ENCODE peak calls at places on chromosomes 11 and 22, in four cellular contexts. W is lower leg skin; J is CD8-positive, alpha-beta memory T cell; H is A549. B is an unnamed sample.
A peak's percentile ranks its signal among the peaks of the same experiment; 100 is the strongest.

GRCh38 chr11:108780119-108780518 is 115.2 kb downstream of the DDX10 start:
- DNase-seq in J (no peak), W (no peak), H (no peak), B (no peak)

GRCh38 chr22:40212126-40212525 is 34.4 kb downstream of the TNRC6B start:
- DNase-seq in W (no peak), J (no peak), H (no peak), B (no peak)

GRCh38 chr11:126115253-126115540 is 52.5 kb upstream of the CDON start:
- DNase-seq in W (no peak), H (no peak), J (no peak), B (no peak)

GRCh38 chr22:48691431-48691851 is 1136.2 kb downstream of the BRD1 start:
- DNase-seq in J (no peak), W (no peak), H (no peak), B (no peak)

GRCh38 chr11:76025068-76025467 is 181.2 kb downstream of the WNT11 start:
- DNase-seq in H (no peak), W (no peak), J (no peak), B (no peak)

GRCh38 chr11:122709042-122709760 is 53.7 kb downstream of the UBASH3B start:
- DNase-seq in J (no peak), W (no peak), H (peak; percentile 52), B (no peak)

GRCh38 chr22:24035296-24035695 is 24.2 kb downstream of the CABIN1 start:
- DNase-seq in W (peak; percentile 25), J (no peak), H (no peak), B (no peak)

GRCh38 chr22:44047891-44048301 is 23.8 kb downstream of the PARVB start:
- DNase-seq in H (no peak), J (no peak), W (no peak), B (no peak)

GRCh38 chr11:72079776-72080325 is 491 bp downstream of the NUMA1 start:
- DNase-seq in J (peak; percentile 15), W (peak; percentile 89), H (no peak), B (peak; percentile 75)

GRCh38 chr11:119166368-119167076 is 2.0 kb upstream of the NLRX1 start:
- DNase-seq in J (no peak), H (peak; percentile 66), W (no peak), B (no peak)

GRCh38 chr22:36349726-36350125 is 38.0 kb downstream of the MYH9 start:
- DNase-seq in W (no peak), H (no peak), J (no peak), B (no peak)

GRCh38 chr11:120192831-120193625 is 17.8 kb upstream of the OAF start:
- DNase-seq in J (no peak), W (no peak), H (no peak), B (no peak)

GRCh38 chr22:45125198-45125597 is 38.5 kb upstream of the NUP50 start:
- DNase-seq in W (no peak), J (no peak), H (no peak), B (no peak)

GRCh38 chr11:134343646-134344045 is 11.9 kb downstream of the GLB1L2 start:
- DNase-seq in H (no peak), W (peak; percentile 57), J (no peak), B (no peak)

GRCh38 chr11:76712125-76712524 is 41.6 kb upstream of the LRRC32 start:
- DNase-seq in J (no peak), H (no peak), W (no peak), B (no peak)

GRCh38 chr22:49827307-49827852 is 293 bp downstream of the BRD1 start:
- DNase-seq in W (no peak), J (no peak), H (no peak), B (no peak)

GRCh38 chr11:22479133-22479690 is 141.0 kb downstream of the SLC17A6 start:
- DNase-seq in H (no peak), J (no peak), W (no peak), B (peak; percentile 83)

GRCh38 chr11:120471131-120471530 is 40.4 kb upstream of the GRIK4 start:
- DNase-seq in J (no peak), H (no peak), W (no peak), B (no peak)

GRCh38 chr11:67483901-67484665 is 1.3 kb downstream of the AIP start:
- DNase-seq in W (no peak), J (peak; percentile 24), H (no peak), B (no peak)

GRCh38 chr22:20108757-20109230 is 7.1 kb upstream of the RANBP1 start:
- DNase-seq in H (no peak), J (no peak), W (no peak), B (no peak)

GRCh38 chr11:69674267-69674885 is 777 bp downstream of the LTO1 start:
- DNase-seq in W (no peak), J (no peak), H (no peak), B (no peak)

GRCh38 chr22:33902073-33902472 is 18.2 kb downstream of the LARGE1 start:
- DNase-seq in J (no peak), W (no peak), H (no peak), B (no peak)

GRCh38 chr11:62919898-62920640 is 1.1 kb downstream of the CHRM1 start:
- DNase-seq in W (no peak), J (no peak), H (no peak), B (no peak)

GRCh38 chr11:129023968-129024676 is 81.5 kb upstream of the TP53AIP1 start:
- DNase-seq in H (no peak), W (no peak), J (no peak), B (peak; percentile 83)

GRCh38 chr11:1310772-1311468 is 1.5 kb upstream of the TOLLIP start:
- DNase-seq in H (no peak), J (peak; percentile 43), W (no peak), B (no peak)

GRCh38 chr22:44799077-44799931 is 46.9 kb downstream of the ARHGAP8 start:
- DNase-seq in H (no peak), J (no peak), W (no peak), B (no peak)

GRCh38 chr11:94650756-94651155 is 83.6 kb downstream of the PIWIL4 start:
- DNase-seq in H (no peak), J (no peak), W (no peak), B (no peak)

GRCh38 chr11:61718046-61718531 is 34.3 kb upstream of the MYRF start:
- DNase-seq in H (no peak), J (no peak), W (no peak), B (no peak)
- H3K4me3 ChIP-seq in H (no peak overlapping the region), J (no peak overlapping the region), W (no peak overlapping the region), B (no peak overlapping the region)

DNA sequence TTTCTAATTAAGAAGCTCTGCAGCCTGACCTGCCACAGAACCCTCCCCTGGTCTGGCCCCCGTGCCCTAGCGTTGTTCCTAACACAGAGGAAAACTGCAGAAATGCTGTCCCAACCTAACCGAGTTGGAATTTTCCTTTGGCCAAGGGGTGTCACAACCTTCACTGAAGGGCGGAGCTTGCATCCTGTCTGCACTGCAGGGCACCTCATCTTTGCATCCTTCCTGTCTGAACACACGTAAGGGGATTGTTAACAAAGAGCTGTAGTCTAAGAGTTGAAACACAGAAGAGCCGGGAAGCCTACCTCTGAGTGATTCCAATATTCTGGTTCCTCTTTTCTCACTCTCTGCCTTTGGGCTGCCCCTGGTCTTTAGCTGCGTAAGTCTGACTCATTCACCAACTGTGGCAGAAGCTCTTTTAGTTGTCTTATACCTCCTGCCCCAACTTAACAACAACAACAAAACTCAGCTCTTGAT is 1.6 kb downstream of the DIXDC1 start:
- DNase-seq in W (no peak), H (no peak), J (peak; percentile 15), B (no peak)
- H3K4me3 ChIP-seq in W (no peak overlapping the region), H (peak overlapping the region; percentile 71), J (peak overlapping the region; percentile 68), B (no peak overlapping the region)

GRCh38 chr11:35418847-35419712 is at the start of gene SLC1A2:
- DNase-seq in W (no peak), J (no peak), H (peak; percentile 20), B (no peak)
- H3K4me3 ChIP-seq in W (peak within 1 kb of the TSS; percentile 7), J (no peak within 1 kb of the TSS), H (peak within 1 kb of the TSS; percentile 58), B (peak within 1 kb of the TSS; percentile 38)

DNA sequence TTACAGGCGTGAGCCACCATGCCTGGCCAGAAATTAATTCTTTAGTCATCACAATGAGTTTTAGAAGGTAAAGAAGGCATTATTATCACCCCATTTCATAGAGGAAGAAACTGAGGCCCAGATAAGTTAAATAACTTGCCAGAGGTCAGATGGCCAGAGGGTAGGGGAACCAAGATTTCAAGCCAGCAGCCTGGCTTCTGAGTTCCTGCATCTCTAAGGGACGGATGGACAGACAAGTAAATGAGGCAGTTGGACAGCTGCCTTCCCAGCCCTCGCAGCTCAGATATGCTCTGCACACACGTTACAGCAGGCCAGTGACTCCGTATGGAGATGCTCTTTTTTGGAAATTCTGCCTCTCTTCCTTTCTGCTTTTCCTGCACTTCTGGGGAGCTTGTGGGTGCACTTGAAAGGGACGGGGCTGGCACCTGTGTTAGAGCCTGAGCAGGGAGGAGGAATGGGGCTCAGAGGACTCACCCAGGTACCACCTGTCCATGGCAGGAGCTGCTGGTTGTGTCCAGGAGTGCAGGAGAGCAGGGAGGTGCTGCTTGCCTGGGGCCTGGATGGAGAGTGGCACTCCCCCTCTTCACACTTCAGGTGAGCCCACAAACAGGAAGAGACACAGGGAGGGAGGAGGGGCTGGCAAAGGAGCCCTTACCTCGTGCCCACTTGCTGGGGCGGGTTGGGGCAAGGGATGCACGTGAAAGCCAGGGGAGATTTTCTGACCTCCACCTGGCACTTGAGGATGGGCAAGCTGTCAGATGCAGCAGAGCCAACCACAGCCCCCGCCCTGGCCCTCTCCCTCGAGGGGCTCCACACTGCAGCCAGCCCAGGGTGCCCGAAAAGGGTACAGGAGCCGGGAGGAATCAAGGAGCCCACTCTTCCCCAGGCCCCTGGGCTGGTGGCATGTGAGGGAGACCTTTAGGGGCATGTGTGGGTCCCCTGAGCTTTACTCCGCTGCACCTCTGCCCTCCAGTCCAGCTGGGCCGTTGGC is 3.3 kb upstream of the FXYD2 start:
- DNase-seq in W (peak; percentile 82), H (no peak), J (no peak), B (no peak)
- H3K4me3 ChIP-seq in W (no peak overlapping the region), H (no peak overlapping the region), J (no peak overlapping the region), B (no peak overlapping the region)

DNA sequence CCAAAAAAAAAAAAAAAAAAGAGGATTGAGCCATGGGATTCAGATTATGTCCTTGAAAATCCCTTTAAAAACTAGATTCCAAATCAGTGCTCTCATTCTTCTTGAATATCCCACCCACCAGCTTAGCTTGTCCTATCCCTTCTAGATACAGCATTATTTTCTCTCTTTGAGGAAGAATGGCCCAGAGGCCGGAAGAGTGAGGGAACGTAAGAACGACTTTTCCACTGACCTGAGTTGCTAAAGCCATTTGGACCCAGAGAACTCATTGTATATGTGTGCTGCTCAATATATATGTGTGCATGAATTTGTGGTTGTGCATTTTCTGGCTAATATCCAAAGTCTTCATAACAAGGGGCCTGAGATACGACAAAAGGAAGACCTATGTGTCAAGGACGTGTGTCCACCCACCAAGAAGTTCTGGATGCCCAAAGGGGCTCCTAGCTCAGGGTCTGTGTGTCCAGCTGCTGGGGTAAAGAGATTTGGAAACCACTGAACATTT is 35.0 kb upstream of the CREB3L1 start:
- DNase-seq in W (no peak), J (no peak), H (no peak), B (no peak)
- H3K4me3 ChIP-seq in W (no peak overlapping the region), J (peak overlapping the region; percentile 67), H (peak overlapping the region; percentile 45), B (peak overlapping the region; percentile 50)